ENCODE peak calls at places on chromosomes 7 and 10, in five cellular contexts. One of them, this sample, is unnamed.

GRCh38 chr7:45701701-45702460 is 127.7 kb downstream of the ADCY1 start:
- DNase-seq in uterus: no peak
- DNase-seq in PC-3: no peak
- DNase-seq in fibroblast of lung: no peak
- DNase-seq in HCT116: no peak
- DNase-seq in this sample: no peak

GRCh38 chr10:33280217-33280616 is 54.2 kb downstream of the NRP1 start:
- DNase-seq in uterus: no peak
- DNase-seq in fibroblast of lung: no peak
- DNase-seq in PC-3: no peak
- DNase-seq in HCT116: no peak
- DNase-seq in this sample: no peak

GRCh38 chr7:27697861-27698430 is 35.3 kb upstream of the HIBADH start:
- DNase-seq in uterus: no peak
- DNase-seq in PC-3: peak; percentile 28
- DNase-seq in fibroblast of lung: no peak
- DNase-seq in HCT116: peak; percentile 8
- DNase-seq in this sample: no peak

GRCh38 chr7:46072722-46073121 is 151.7 kb upstream of the IGFBP3 start:
- DNase-seq in PC-3: no peak
- DNase-seq in HCT116: no peak
- DNase-seq in uterus: no peak
- DNase-seq in fibroblast of lung: peak; percentile 51
- DNase-seq in this sample: no peak

GRCh38 chr7:76403780-76404494 is 5.6 kb downstream of the SSC4D start:
- DNase-seq in PC-3: no peak
- DNase-seq in uterus: no peak
- DNase-seq in fibroblast of lung: no peak
- DNase-seq in HCT116: no peak
- DNase-seq in this sample: no peak

GRCh38 chr10:22315455-22316285 is 518 bp upstream of the COMMD3 start:
- DNase-seq in PC-3: peak; percentile 19
- DNase-seq in fibroblast of lung: no peak
- DNase-seq in uterus: no peak
- DNase-seq in HCT116: no peak
- DNase-seq in this sample: no peak

GRCh38 chr10:72679838-72680241 is 12.1 kb upstream of the MCU start:
- DNase-seq in fibroblast of lung: no peak
- DNase-seq in HCT116: no peak
- DNase-seq in uterus: no peak
- DNase-seq in PC-3: no peak
- DNase-seq in this sample: no peak

GRCh38 chr10:29617880-29618340 is 16.9 kb downstream of the SVIL start:
- DNase-seq in HCT116: no peak
- DNase-seq in fibroblast of lung: no peak
- DNase-seq in PC-3: no peak
- DNase-seq in uterus: peak; percentile 68
- DNase-seq in this sample: no peak

GRCh38 chr7:151806204-151806603 is 70.7 kb downstream of the PRKAG2 start:
- DNase-seq in fibroblast of lung: peak; percentile 46
- DNase-seq in HCT116: no peak
- DNase-seq in PC-3: no peak
- DNase-seq in uterus: no peak
- DNase-seq in this sample: no peak

GRCh38 chr10:117545141-117546019 is 2.8 kb downstream of the EMX2 start:
- DNase-seq in uterus: no peak
- DNase-seq in fibroblast of lung: no peak
- DNase-seq in HCT116: no peak
- DNase-seq in PC-3: no peak
- DNase-seq in this sample: no peak

GRCh38 chr10:88493676-88494483 is 89.2 kb downstream of the RNLS start:
- DNase-seq in HCT116: no peak
- DNase-seq in uterus: no peak
- DNase-seq in fibroblast of lung: peak; percentile 83
- DNase-seq in PC-3: no peak
- DNase-seq in this sample: no peak

GRCh38 chr10:28365840-28366239 is 63.0 kb upstream of the MPP7 start:
- DNase-seq in PC-3: no peak
- DNase-seq in fibroblast of lung: no peak
- DNase-seq in HCT116: no peak
- DNase-seq in uterus: no peak
- DNase-seq in this sample: no peak

GRCh38 chr10:27225011-27225590 is 15.5 kb downstream of the ACBD5 start:
- DNase-seq in fibroblast of lung: no peak
- DNase-seq in HCT116: no peak
- DNase-seq in uterus: no peak
- DNase-seq in PC-3: no peak
- DNase-seq in this sample: no peak

GRCh38 chr7:46026741-46027140 is 105.7 kb upstream of the IGFBP3 start:
- DNase-seq in fibroblast of lung: no peak
- DNase-seq in PC-3: no peak
- DNase-seq in uterus: no peak
- DNase-seq in HCT116: no peak
- DNase-seq in this sample: no peak

GRCh38 chr7:13042605-13043236 is 355.3 kb downstream of the ARL4A start:
- DNase-seq in fibroblast of lung: peak; percentile 57
- DNase-seq in uterus: no peak
- DNase-seq in PC-3: peak; percentile 87
- DNase-seq in HCT116: peak; percentile 56
- DNase-seq in this sample: no peak

GRCh38 chr10:109902992-109903947 is 20.0 kb downstream of the XPNPEP1 start:
- DNase-seq in PC-3: peak; percentile 30
- DNase-seq in HCT116: no peak
- DNase-seq in uterus: no peak
- DNase-seq in fibroblast of lung: no peak
- DNase-seq in this sample: no peak

GRCh38 chr10:95245425-95246055 is 45.3 kb downstream of the PDLIM1 start:
- DNase-seq in fibroblast of lung: no peak
- DNase-seq in PC-3: no peak
- DNase-seq in HCT116: no peak
- DNase-seq in uterus: no peak
- DNase-seq in this sample: no peak

GRCh38 chr10:113007821-113008220 is 57.8 kb downstream of the TCF7L2 start:
- DNase-seq in uterus: no peak
- DNase-seq in HCT116: no peak
- DNase-seq in fibroblast of lung: no peak
- DNase-seq in PC-3: no peak
- DNase-seq in this sample: no peak

GRCh38 chr7:90669002-90669401 is 72.9 kb downstream of the CDK14 start:
- DNase-seq in uterus: no peak
- DNase-seq in PC-3: no peak
- DNase-seq in fibroblast of lung: no peak
- DNase-seq in HCT116: no peak
- DNase-seq in this sample: no peak

DNA sequence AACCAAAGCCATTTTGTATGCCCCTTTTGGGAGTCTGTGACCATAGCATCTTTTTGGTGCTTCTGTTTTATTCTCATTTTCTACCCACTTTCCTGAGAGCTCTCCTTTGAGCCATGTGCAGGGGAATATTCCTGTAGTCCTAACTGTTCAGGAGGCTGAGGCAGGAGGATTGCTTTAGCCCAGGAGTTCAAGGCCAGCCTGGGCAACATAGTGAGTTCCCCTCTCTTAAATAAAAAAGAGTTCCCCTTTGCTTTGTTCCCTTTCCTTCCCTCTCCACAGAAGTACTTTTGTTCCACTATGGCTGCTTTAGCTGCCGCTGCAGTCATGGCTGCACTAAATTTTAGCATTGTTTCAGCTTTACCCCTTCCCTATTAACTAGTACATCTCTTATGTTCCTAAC is 85.9 kb downstream of the BTAF1 start:
- DNase-seq in fibroblast of lung: no peak
- DNase-seq in PC-3: no peak
- DNase-seq in HCT116: no peak
- DNase-seq in uterus: no peak
- DNase-seq in this sample: no peak
- H3K36me3 ChIP-seq in fibroblast of lung: peaks cover 2% of the 10 kb centered on the region
- H3K36me3 ChIP-seq in PC-3: peaks cover 23% of the 10 kb centered on the region
- H3K36me3 ChIP-seq in HCT116: peaks cover 17% of the 10 kb centered on the region
- H3K36me3 ChIP-seq in uterus: no peaks in the 10 kb centered on the region
- H3K36me3 ChIP-seq in this sample: peaks cover 70% of the 10 kb centered on the region

DNA sequence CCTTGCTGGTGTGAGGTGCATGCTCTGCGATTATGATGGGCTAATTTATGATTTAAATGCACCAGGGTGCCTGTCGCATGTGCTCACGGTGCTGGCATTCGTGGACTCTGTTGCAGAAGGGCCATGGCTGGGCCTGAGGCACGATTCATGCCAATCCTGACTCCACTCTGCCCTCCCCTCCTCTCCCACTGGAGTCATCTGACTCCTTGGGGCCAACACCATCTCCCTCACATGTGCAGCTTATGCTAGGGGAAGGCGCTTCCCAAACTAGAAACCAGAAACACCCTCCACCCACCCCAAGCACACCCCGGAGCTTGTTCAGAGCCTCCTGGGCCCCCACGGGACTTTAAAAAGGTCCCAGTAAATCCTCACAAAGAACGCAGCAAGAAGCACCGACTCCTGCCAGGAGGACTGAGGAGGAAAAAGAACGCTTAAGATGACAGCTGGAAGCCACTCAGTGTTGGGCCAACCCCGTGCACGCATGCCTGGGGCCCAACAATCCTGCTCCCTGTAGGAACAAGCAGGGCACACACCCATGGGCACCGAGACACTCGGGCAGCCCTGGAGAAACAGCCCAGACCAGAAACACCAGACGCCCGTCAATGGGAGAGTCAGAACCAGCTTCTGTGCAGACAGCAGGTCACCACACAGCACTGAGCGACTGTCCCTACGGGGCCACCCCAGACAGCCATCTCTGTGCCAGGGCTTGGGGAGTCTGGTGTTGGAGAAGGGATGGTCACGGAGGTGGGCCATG is 14.2 kb downstream of the BRI3 start:
- DNase-seq in HCT116: no peak
- DNase-seq in uterus: no peak
- DNase-seq in PC-3: no peak
- DNase-seq in fibroblast of lung: no peak
- DNase-seq in this sample: no peak
- H3K36me3 ChIP-seq in HCT116: peaks cover 31% of the 10 kb centered on the region
- H3K36me3 ChIP-seq in uterus: no peaks in the 10 kb centered on the region
- H3K36me3 ChIP-seq in PC-3: peaks cover 22% of the 10 kb centered on the region
- H3K36me3 ChIP-seq in fibroblast of lung: peaks cover 9% of the 10 kb centered on the region
- H3K36me3 ChIP-seq in this sample: peaks cover 47% of the 10 kb centered on the region

DNA sequence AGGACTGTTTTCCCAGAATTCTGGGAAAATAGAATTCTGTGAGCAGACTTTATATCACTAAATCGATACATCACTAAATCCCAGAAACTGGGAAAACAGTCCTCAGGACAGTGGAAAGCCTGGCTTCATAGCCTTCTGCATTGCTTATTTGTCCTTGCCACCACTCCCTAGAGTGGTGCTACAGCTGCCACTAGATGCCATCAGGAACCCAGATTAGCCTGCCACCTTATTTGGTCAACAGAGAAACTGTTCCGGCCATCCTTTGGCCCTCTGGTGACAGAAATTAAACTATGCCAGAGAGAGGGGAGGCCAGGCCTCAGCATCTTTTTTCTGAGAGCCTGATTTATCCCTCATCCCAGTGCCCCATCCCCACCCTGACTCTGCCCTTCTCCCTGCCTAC is 19.6 kb upstream of the NFKB2 start:
- DNase-seq in PC-3: no peak
- DNase-seq in fibroblast of lung: no peak
- DNase-seq in HCT116: no peak
- DNase-seq in uterus: no peak
- DNase-seq in this sample: no peak
- H3K36me3 ChIP-seq in PC-3: peaks cover 10% of the 10 kb centered on the region
- H3K36me3 ChIP-seq in fibroblast of lung: peaks cover 25% of the 10 kb centered on the region
- H3K36me3 ChIP-seq in HCT116: peaks cover 50% of the 10 kb centered on the region
- H3K36me3 ChIP-seq in uterus: no peaks in the 10 kb centered on the region
- H3K36me3 ChIP-seq in this sample: peaks cover 100% of the 10 kb centered on the region

DNA sequence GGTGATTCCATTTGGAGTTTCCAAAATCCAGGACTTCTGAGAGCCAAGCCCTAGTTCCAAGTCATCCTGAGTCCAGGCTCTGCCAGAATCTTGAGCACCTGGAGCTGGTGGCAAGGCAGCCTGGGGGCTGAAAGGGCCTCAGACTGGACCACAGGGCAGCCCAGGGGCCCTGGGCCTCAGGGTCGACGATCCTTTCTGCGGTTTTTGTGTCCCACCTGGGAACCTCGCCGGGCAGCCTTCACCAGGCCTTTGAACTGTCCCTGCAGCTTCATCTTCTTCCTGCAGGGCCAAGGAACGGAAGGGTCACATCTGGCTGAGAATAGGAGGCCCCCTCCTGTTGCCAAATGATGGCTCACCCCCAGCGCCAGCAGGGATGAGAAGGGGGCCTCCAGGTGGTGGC is 22.4 kb upstream of the FRAT2 start:
- DNase-seq in fibroblast of lung: no peak
- DNase-seq in uterus: no peak
- DNase-seq in HCT116: no peak
- DNase-seq in PC-3: no peak
- DNase-seq in this sample: no peak
- H3K36me3 ChIP-seq in fibroblast of lung: peaks cover 6% of the 10 kb centered on the region
- H3K36me3 ChIP-seq in uterus: no peaks in the 10 kb centered on the region
- H3K36me3 ChIP-seq in HCT116: peaks cover 46% of the 10 kb centered on the region
- H3K36me3 ChIP-seq in PC-3: peaks cover 19% of the 10 kb centered on the region
- H3K36me3 ChIP-seq in this sample: peaks cover 38% of the 10 kb centered on the region

GRCh38 chr7:131403322-131403721 is 75.6 kb downstream of the MKLN1 start:
- DNase-seq in fibroblast of lung: no peak
- DNase-seq in PC-3: no peak
- DNase-seq in uterus: no peak
- DNase-seq in HCT116: no peak
- DNase-seq in this sample: no peak
- H3K36me3 ChIP-seq in fibroblast of lung: peaks cover 4% of the 10 kb centered on the region
- H3K36me3 ChIP-seq in PC-3: peaks cover 29% of the 10 kb centered on the region
- H3K36me3 ChIP-seq in uterus: no peaks in the 10 kb centered on the region
- H3K36me3 ChIP-seq in HCT116: peaks cover 20% of the 10 kb centered on the region
- H3K36me3 ChIP-seq in this sample: peaks cover 21% of the 10 kb centered on the region

GRCh38 chr7:49187543-49188268 is 263.4 kb downstream of the CDC14C start:
- DNase-seq in HCT116: no peak
- DNase-seq in uterus: no peak
- DNase-seq in fibroblast of lung: no peak
- DNase-seq in PC-3: peak; percentile 28
- DNase-seq in this sample: no peak
- H3K36me3 ChIP-seq in HCT116: no peaks in the 10 kb centered on the region
- H3K36me3 ChIP-seq in uterus: no peaks in the 10 kb centered on the region
- H3K36me3 ChIP-seq in fibroblast of lung: no peaks in the 10 kb centered on the region
- H3K36me3 ChIP-seq in PC-3: no peaks in the 10 kb centered on the region
- H3K36me3 ChIP-seq in this sample: no peaks in the 10 kb centered on the region

GRCh38 chr7:104136561-104136960 is 71.3 kb downstream of the ORC5 start:
- DNase-seq in HCT116: no peak
- DNase-seq in uterus: no peak
- DNase-seq in fibroblast of lung: no peak
- DNase-seq in PC-3: no peak
- DNase-seq in this sample: no peak
- H3K36me3 ChIP-seq in HCT116: no peaks in the 10 kb centered on the region
- H3K36me3 ChIP-seq in uterus: no peaks in the 10 kb centered on the region
- H3K36me3 ChIP-seq in fibroblast of lung: peaks cover 2% of the 10 kb centered on the region
- H3K36me3 ChIP-seq in PC-3: peaks cover 19% of the 10 kb centered on the region
- H3K36me3 ChIP-seq in this sample: peaks cover 32% of the 10 kb centered on the region

GRCh38 chr7:22856437-22856836 is 33.8 kb upstream of the TOMM7 start:
- DNase-seq in HCT116: no peak
- DNase-seq in fibroblast of lung: peak; percentile 34
- DNase-seq in PC-3: no peak
- DNase-seq in uterus: no peak
- DNase-seq in this sample: no peak
- H3K36me3 ChIP-seq in HCT116: peaks cover 21% of the 10 kb centered on the region
- H3K36me3 ChIP-seq in fibroblast of lung: no peaks in the 10 kb centered on the region
- H3K36me3 ChIP-seq in PC-3: peaks cover 21% of the 10 kb centered on the region
- H3K36me3 ChIP-seq in uterus: no peaks in the 10 kb centered on the region
- H3K36me3 ChIP-seq in this sample: peaks cover 39% of the 10 kb centered on the region

GRCh38 chr7:128084896-128085608 is 53.8 kb upstream of the LRRC4 start:
- DNase-seq in fibroblast of lung: peak; percentile 69
- DNase-seq in uterus: no peak
- DNase-seq in HCT116: no peak
- DNase-seq in PC-3: no peak
- DNase-seq in this sample: peak; percentile 63
- H3K36me3 ChIP-seq in fibroblast of lung: peaks cover 16% of the 10 kb centered on the region
- H3K36me3 ChIP-seq in uterus: no peaks in the 10 kb centered on the region
- H3K36me3 ChIP-seq in HCT116: peaks cover 4% of the 10 kb centered on the region
- H3K36me3 ChIP-seq in PC-3: no peaks in the 10 kb centered on the region
- H3K36me3 ChIP-seq in this sample: peaks cover 49% of the 10 kb centered on the region

This sample was measured in left ventricle myocardium inferior.